ENCODE peak calls at places on chromosomes 1 and 21, in eight cellular contexts. S is endothelial cell of umbilical vein, G is right atrium auricular region, B is heart right ventricle, X is PC-3, W is mesendoderm, T is keratinocyte, C is IMR-90. Y is an unnamed sample. For H3K27me3, the result is how much of the 10 kb centered on the place peaks cover.

GRCh38 chr1:14435368-14436023 is 163.0 kb upstream of the KAZN start:
- DNase-seq in S (no peak), G (no peak), B (no peak), X (no peak), W (peak), T (no peak), C (no peak), Y (no peak)

GRCh38 chr1:20587639-20588017 is 1.3 kb upstream of the CDA start:
- DNase-seq in S (no peak), G (peak), B (peak), X (peak), W (no peak), T (no peak), C (peak), Y (no peak)

GRCh38 chr1:85048296-85049064 is at the start of gene MCOLN3:
- DNase-seq in S (no peak), G (no peak), B (no peak), X (peak), W (peak), T (no peak), C (no peak), Y (peak)

GRCh38 chr1:66480162-66480561 is 53.8 kb upstream of the SGIP1 start:
- DNase-seq in S (no peak), G (no peak), B (no peak), X (no peak), W (no peak), T (no peak), C (no peak), Y (no peak)

GRCh38 chr1:2554621-2555387 is 1.4 kb upstream of the TNFRSF14 start:
- DNase-seq in S (peak), G (no peak), B (peak), X (peak), W (peak), T (no peak), C (no peak), Y (peak)

GRCh38 chr1:3684031-3684430 is 31.7 kb downstream of the TP73 start:
- DNase-seq in S (no peak), G (no peak), B (no peak), X (no peak), W (peak), T (no peak), C (no peak), Y (no peak)

GRCh38 chr1:7549277-7549676 is 221.8 kb upstream of the VAMP3 start:
- DNase-seq in S (peak), G (no peak), B (no peak), X (peak), W (peak), T (peak), C (peak), Y (no peak)

GRCh38 chr1:191034126-191034525 is 556.5 kb upstream of the BRINP3 start:
- DNase-seq in S (no peak), G (no peak), B (no peak), X (no peak), W (no peak), T (no peak), C (no peak), Y (no peak)

GRCh38 chr1:24110642-24111263 is 1.2 kb downstream of the MYOM3 start:
- DNase-seq in S (no peak), G (no peak), B (peak), X (no peak), W (no peak), T (no peak), C (no peak), Y (no peak)
- H3K4me3 ChIP-seq in S (no peak), G (peak), B (peak), X (no peak), W (no peak), T (no peak), C (no peak), Y (no peak)

GRCh38 chr1:201376107-201376463 is 1.4 kb downstream of the TNNT2 start:
- DNase-seq in S (no peak), G (no peak), B (no peak), X (no peak), W (no peak), T (no peak), C (no peak), Y (no peak)

GRCh38 chr1:201371841-201372240 is 5.6 kb downstream of the TNNT2 start:
- DNase-seq in S (no peak), G (no peak), B (no peak), X (no peak), W (no peak), T (no peak), C (no peak), Y (no peak)

GRCh38 chr1:201375169-201375568 is 2.3 kb downstream of the TNNT2 start:
- DNase-seq in S (no peak), G (no peak), B (no peak), X (peak), W (peak), T (no peak), C (no peak), Y (no peak)

GRCh38 chr1:201376464-201377374 is 761 bp downstream of the TNNT2 start:
- DNase-seq in S (peak), G (no peak), B (no peak), X (peak), W (peak), T (no peak), C (peak), Y (no peak)

DNA sequence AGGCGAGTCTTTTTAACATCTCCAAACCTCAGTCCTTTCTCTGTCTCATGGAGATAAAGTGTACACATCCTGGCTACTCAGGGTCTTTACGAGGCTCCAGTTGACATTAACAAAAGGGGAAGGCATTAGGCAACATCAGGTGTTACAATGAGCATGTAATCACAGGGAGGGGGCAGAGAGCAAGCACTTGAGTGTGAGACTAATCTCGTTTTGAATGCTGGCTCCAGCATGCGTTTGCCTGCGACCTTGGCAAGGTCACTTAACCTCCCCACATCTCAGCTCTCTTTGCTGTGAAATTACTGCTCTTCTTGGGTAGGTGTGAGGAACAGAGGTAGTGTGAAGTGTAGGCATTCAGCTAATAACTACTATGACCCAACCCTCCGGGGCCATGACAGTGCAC is 3.1 kb downstream of the TNNT2 start:
- DNase-seq in S (no peak), G (no peak), B (no peak), X (no peak), W (peak), T (no peak), C (no peak), Y (no peak)
- H3K27me3 ChIP-seq in S (under half), G (under half), B (under half), X (half or more), W (under half), T (half or more), C (half or more), Y (under half)

DNA sequence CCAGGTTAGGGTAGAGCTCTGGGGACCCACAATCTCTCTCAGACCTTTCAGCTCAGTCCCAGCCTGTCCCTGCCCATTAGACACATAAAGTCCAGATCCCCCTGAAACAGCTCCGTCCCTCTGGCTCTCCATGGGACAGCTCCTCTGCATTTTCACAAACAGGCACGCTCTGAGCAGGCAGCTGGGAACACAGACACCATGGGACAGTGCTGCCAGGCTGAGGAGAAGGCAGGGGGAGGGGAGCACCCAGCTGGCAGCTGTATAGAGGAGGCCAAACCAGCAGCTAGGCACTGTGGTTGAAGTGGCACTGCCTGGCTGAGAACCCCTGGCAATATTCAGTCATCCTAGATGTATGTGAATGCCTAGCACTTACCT is 2.0 kb downstream of the TMEM63A start:
- DNase-seq in S (no peak), G (no peak), B (peak), X (no peak), W (no peak), T (no peak), C (no peak), Y (no peak)
- H3K27ac ChIP-seq in S (no peak), G (peak), B (peak), X (peak), W (no peak), T (no peak), C (no peak), Y (peak)

DNA sequence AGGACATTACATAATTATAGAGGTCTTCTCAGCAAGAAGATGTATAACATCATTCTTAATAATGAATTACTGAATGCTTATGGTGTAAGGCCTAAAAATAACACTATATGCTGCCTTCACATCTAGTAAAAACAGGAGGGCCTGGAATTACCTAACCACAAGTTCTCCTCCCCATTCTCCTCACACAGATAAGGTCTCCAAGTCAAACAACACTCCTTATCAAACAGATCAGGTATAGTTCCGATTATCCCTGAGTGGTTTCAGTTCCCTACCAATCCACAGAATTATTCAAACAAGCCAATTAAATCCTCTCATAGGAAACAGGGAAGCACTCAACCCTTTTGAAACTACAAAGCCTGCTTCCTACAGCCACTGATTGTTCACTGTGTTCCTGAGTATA is 4.0 kb upstream of the AGBL4 start:
- DNase-seq in S (no peak), G (no peak), B (no peak), X (no peak), W (peak), T (no peak), C (no peak), Y (no peak)
- H3K4me3 ChIP-seq in S (no peak), G (no peak), B (no peak), X (no peak), W (no peak), T (no peak), C (no peak), Y (no peak)

GRCh38 chr21:15058718-15059316 is 6.0 kb downstream of the NRIP1 start:
- DNase-seq in S (peak), G (no peak), B (no peak), X (peak), W (peak), T (no peak), C (peak), Y (no peak)
- H3K27me3 ChIP-seq in S (under half), G (under half), B (under half), X (under half), W (under half), T (under half), C (under half), Y (under half)

DNA sequence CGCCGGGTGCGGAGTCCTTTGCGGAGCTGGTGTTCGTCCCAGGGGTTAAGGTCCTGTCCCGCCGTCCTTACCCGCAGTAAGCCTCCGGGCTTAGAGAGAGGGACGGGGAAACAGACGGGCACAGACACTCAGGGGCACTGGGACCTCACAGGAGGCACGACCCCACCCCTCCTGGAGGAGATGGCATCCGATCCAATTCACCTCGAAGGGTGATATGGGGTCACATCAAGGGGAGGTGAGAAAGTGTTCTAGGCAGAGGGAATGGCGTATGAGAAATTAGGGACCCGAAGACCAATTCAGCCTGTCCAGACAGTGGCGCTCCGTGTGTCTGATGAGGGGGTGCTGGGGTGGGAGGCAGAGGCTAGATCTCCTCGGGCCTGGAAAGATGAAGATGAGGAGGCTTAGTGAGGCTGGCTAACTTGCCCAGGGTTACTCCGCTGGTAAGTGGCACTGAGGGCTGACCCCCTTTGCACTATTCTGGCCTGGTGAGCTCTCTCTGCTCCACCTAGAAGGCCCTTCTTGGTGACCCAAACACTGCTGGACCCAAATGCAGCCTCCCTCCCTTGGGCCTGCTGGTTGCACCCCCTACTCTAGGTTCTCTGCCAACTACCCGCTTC is 12.1 kb downstream of the BTBD19 start:
- DNase-seq in S (no peak), G (no peak), B (no peak), X (no peak), W (no peak), T (no peak), C (no peak), Y (no peak)
- H3K27ac ChIP-seq in S (peak), G (peak), B (peak), X (peak), W (no peak), T (peak), C (peak), Y (peak)

DNA sequence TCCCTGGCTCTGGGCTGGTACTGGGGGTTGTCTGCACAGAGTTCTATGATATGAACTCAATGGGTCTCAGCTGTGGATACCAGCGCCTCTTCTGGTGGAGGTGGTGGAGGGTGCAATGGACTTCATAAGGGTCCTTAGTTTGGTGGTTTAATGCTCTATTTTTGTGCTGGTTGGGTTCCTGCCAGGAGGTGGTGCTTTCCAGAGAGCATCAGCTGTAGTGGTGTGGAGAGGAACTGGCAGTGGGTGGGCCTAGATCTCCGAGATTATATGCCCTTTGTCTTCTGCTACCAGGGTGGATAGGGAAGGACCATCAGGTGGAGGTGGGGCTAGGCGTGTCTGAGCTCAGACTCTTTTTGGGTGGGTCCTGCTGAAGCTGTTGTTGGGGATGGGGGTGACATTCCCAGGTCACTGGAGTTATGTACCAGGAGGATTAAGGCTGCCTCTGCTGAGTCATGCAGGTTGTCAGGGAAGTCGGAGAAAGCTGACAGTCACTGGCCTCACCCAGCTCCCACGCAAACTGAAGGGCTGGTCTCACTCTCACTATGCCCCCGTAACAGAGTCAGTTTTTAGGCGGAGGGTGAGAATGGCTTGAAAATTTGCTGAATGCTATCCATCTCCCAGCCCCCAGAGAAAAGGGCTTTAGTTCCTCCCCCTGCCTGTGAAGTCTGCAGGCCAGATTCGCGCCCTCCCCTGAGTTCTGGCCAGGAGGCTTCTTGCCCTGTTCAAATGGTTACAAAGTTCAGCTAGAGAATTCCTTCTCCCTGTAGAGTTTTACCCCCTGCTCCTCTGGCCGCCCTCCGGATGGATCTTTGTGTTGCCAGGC is 902.9 kb downstream of the LTN1 start:
- DNase-seq in S (no peak), G (no peak), B (no peak), X (peak), W (peak), T (no peak), C (no peak), Y (no peak)
- H3K4me3 ChIP-seq in S (no peak), G (peak), B (peak), X (no peak), W (no peak), T (no peak), C (no peak), Y (no peak)

GRCh38 chr1:200037501-200037900 is 10.0 kb downstream of the NR5A2 start:
- DNase-seq in S (no peak), G (no peak), B (no peak), X (no peak), W (no peak), T (no peak), C (no peak), Y (no peak)
- H3K27me3 ChIP-seq in S (half or more), G (half or more), B (half or more), X (half or more), W (half or more), T (half or more), C (half or more), Y (half or more)

Y was measured in CD4-positive, alpha-beta memory T cell.